ENCODE peak calls at places on chromosome 12, in seven cellular contexts. A, E, K, X, G, S and N are unnamed samples.

GRCh38 chr12:70398862-70399261 is 32.8 kb downstream of the KCNMB4 start:
- DNase-seq in A (no peak), E (no peak), K (no peak), X (no peak), G (no peak), S (no peak), N (no peak)

GRCh38 chr12:22283508-22283907 is 51.0 kb downstream of the ST8SIA1 start:
- DNase-seq in A (no peak), E (no peak), K (no peak), X (no peak), G (no peak), S (no peak), N (no peak)

GRCh38 chr12:102043928-102044327 is 17.9 kb downstream of the WASHC3 start:
- DNase-seq in A (no peak), E (no peak), K (no peak), X (no peak), G (no peak), S (peak), N (no peak)

GRCh38 chr12:90940872-90941499 is 14.0 kb downstream of the CCER1 start:
- DNase-seq in A (no peak), E (no peak), K (no peak), X (no peak), G (peak), S (peak), N (no peak)

GRCh38 chr12:80702889-80703605 is 4.4 kb upstream of the MYF6 start:
- DNase-seq in A (no peak), E (no peak), K (no peak), X (no peak), G (no peak), S (no peak), N (no peak)

GRCh38 chr12:89566615-89567014 is 40.8 kb upstream of the POC1B start:
- DNase-seq in A (no peak), E (no peak), K (no peak), X (no peak), G (no peak), S (no peak), N (no peak)

GRCh38 chr12:123069436-123070266 is 81.2 kb downstream of the PITPNM2 start:
- DNase-seq in A (no peak), E (no peak), K (no peak), X (no peak), G (no peak), S (no peak), N (no peak)

GRCh38 chr12:58310368-58310767 is 369.0 kb downstream of the ATP23 start:
- DNase-seq in A (no peak), E (no peak), K (no peak), X (no peak), G (peak), S (no peak), N (no peak)

GRCh38 chr12:92721668-92722067 is 18.9 kb downstream of the PLEKHG7 start:
- DNase-seq in A (no peak), E (no peak), K (no peak), X (no peak), G (no peak), S (no peak), N (no peak)